ENCODE peak calls at places on chromosomes 4 and X, in ten cellular contexts. R is K562, N is ovary, H is A549, T is breast epithelium, J is NB4, K is endothelial cell of umbilical vein, U is spleen, Q is uterus, V is stomach. F is an unnamed sample.

GRCh38 chr4:74543983-74544382 is 99.0 kb downstream of the AREG start:
- DNase-seq in T (no peak), R (no peak), Q (no peak), H (no peak), V (no peak), U (no peak), N (no peak), K (no peak), J (no peak), F (no peak)

GRCh38 chr4:56764775-56765174 is 56.7 kb downstream of the SPINK2 start:
- DNase-seq in J (no peak), H (no peak), Q (no peak), N (no peak), T (no peak), V (no peak), K (no peak), U (no peak), R (no peak), F (no peak)

GRCh38 chr4:122041312-122041711 is 89.5 kb upstream of the TRPC3 start:
- DNase-seq in K (no peak), H (no peak), V (no peak), Q (no peak), T (no peak), N (no peak), R (no peak), J (no peak), U (no peak), F (no peak)

GRCh38 chr4:66572949-66573348 is 902.7 kb upstream of the EPHA5 start:
- DNase-seq in Q (no peak), H (no peak), T (no peak), K (no peak), U (no peak), N (no peak), V (no peak), J (no peak), R (no peak), F (no peak)

GRCh38 chr4:142443469-142443868 is 402.6 kb downstream of the INPP4B start:
- DNase-seq in T (no peak), U (no peak), J (no peak), H (no peak), V (no peak), Q (no peak), K (no peak), R (no peak), N (no peak), F (no peak)

GRCh38 chr4:8475751-8476575 is 35.4 kb downstream of the TRMT44 start:
- DNase-seq in V (no peak), J (no peak), H (no peak), T (no peak), Q (no peak), N (no peak), U (peak), R (no peak), K (no peak), F (no peak)

GRCh38 chr4:30402276-30402675 is 317.9 kb upstream of the PCDH7 start:
- DNase-seq in K (no peak), Q (no peak), R (no peak), H (no peak), U (no peak), N (no peak), V (no peak), T (no peak), J (no peak), F (no peak)

GRCh38 chrX:123731987-123732678 is 719 bp downstream of the THOC2 start:
- DNase-seq in U (peak), J (peak), H (peak), R (peak), K (no peak), V (no peak), Q (peak), N (peak), T (no peak), F (peak)

GRCh38 chr4:158721680-158722079 is 1.5 kb downstream of the PPID start:
- DNase-seq in J (no peak), H (no peak), N (no peak), U (no peak), V (no peak), Q (no peak), K (no peak), R (no peak), T (no peak), F (no peak)

GRCh38 chr4:24273148-24273547 is 311.2 kb downstream of the DHX15 start:
- DNase-seq in V (no peak), R (no peak), N (no peak), K (no peak), U (no peak), H (no peak), J (no peak), Q (no peak), T (no peak), F (no peak)

GRCh38 chr4:145799225-145799624 is 119.3 kb downstream of the C4orf51 start:
- DNase-seq in T (no peak), J (no peak), K (no peak), N (no peak), R (no peak), V (no peak), U (no peak), H (no peak), Q (no peak), F (no peak)

GRCh38 chr4:23572382-23572781 is 317.5 kb downstream of the PPARGC1A start:
- DNase-seq in N (no peak), U (no peak), J (no peak), T (no peak), H (no peak), K (no peak), R (no peak), V (no peak), Q (no peak), F (no peak)

GRCh38 chr4:107778784-107779530 is 45.8 kb upstream of the SGMS2 start:
- DNase-seq in N (no peak), V (no peak), T (no peak), R (no peak), J (no peak), U (no peak), Q (no peak), K (no peak), H (no peak), F (no peak)

GRCh38 chrX:30971761-30972603 is 82.9 kb upstream of the TAB3 start:
- DNase-seq in U (no peak), R (peak), Q (no peak), J (peak), N (no peak), K (peak), T (no peak), H (peak), V (peak), F (peak)

GRCh38 chr4:85861064-85861767 is 386.3 kb downstream of the ARHGAP24 start:
- DNase-seq in J (no peak), K (peak), U (no peak), R (no peak), N (no peak), V (peak), Q (no peak), H (no peak), T (no peak), F (no peak)

GRCh38 chrX:38880460-38880859 is 79.2 kb downstream of the MID1IP1 start:
- DNase-seq in V (no peak), J (peak), R (no peak), H (peak), T (no peak), U (no peak), K (peak), Q (no peak), N (no peak), F (no peak)

GRCh38 chrX:131709553-131709952 is 165.7 kb downstream of the OR13H1 start:
- DNase-seq in K (no peak), H (no peak), N (no peak), Q (no peak), R (no peak), T (no peak), J (no peak), U (no peak), V (no peak), F (no peak)

GRCh38 chr4:2064276-2064991 is 5.3 kb downstream of the NAT8L start:
- DNase-seq in J (no peak), N (peak), T (no peak), U (peak), K (no peak), H (no peak), R (peak), Q (no peak), V (peak), F (peak)

DNA sequence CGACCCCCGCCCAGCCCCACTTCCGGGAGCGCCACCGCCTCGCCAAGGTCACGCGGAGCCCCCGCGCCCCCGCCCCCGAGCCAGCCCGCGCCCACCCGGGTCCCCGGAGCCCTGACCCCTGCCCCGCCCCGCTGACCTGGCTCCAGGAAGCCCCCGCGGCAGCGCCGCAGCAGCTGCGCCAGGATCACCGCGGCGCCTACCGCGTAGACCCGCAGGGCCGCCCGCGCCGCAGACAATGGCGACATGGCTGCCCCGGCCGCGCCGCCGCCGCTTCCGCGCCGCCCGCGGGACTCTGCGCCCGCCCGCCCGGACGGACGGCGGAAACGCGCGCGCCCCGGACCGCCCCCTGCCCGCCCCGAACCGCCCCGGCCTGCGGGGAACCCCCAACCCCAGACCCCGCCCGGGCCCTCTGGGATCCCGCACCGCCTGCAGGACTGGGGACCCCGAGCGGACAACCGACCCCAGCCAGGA is at the start of the genes DHRSX and ZBED1:
- DNase-seq in R (peak), N (peak), U (peak), J (peak), K (no peak), T (no peak), Q (no peak), H (peak), V (peak), F (peak)
- TF ChIP-seq POLR2A in R (no peak), N (no peak), U (no peak), J (peak), K (peak), T (no peak), Q (peak), H (peak), V (no peak), F (no peak)

GRCh38 chrX:71420686-71421085 is 54.5 kb downstream of the TAF1 start:
- DNase-seq in N (no peak), J (no peak), U (no peak), T (no peak), Q (no peak), K (no peak), R (no peak), V (no peak), H (no peak), F (no peak)
- TF ChIP-seq CTCF in N (no peak), J (no peak), U (no peak), T (no peak), Q (no peak), K (no peak), R (no peak), V (no peak), H (no peak), F (no peak)

GRCh38 chr4:154478547-154478946 is 13.1 kb downstream of the DCHS2 start:
- DNase-seq in R (no peak), H (no peak), J (no peak), N (no peak), K (no peak), V (no peak), Q (no peak), T (no peak), U (no peak), F (no peak)

GRCh38 chr4:154473497-154473896 is 18.1 kb downstream of the DCHS2 start:
- DNase-seq in U (no peak), N (no peak), V (no peak), R (peak), Q (no peak), H (no peak), J (no peak), K (no peak), T (no peak), F (no peak)

GRCh38 chr4:154472870-154473269 is 18.7 kb downstream of the DCHS2 start:
- DNase-seq in R (no peak), V (no peak), U (no peak), K (no peak), H (no peak), J (no peak), T (no peak), N (no peak), Q (no peak), F (no peak)

GRCh38 chr4:154478128-154478527 is 13.5 kb downstream of the DCHS2 start:
- DNase-seq in Q (no peak), H (no peak), R (no peak), N (no peak), J (no peak), K (no peak), T (no peak), U (no peak), V (no peak), F (no peak)

GRCh38 chr4:154475800-154476199 is 15.8 kb downstream of the DCHS2 start:
- DNase-seq in J (no peak), T (no peak), H (no peak), Q (no peak), R (no peak), K (no peak), U (no peak), N (no peak), V (no peak), F (no peak)
- TF ChIP-seq POLR2A in J (no peak), T (no peak), H (no peak), Q (no peak), R (no peak), K (no peak), U (no peak), N (no peak), V (no peak), F (no peak)

DNA sequence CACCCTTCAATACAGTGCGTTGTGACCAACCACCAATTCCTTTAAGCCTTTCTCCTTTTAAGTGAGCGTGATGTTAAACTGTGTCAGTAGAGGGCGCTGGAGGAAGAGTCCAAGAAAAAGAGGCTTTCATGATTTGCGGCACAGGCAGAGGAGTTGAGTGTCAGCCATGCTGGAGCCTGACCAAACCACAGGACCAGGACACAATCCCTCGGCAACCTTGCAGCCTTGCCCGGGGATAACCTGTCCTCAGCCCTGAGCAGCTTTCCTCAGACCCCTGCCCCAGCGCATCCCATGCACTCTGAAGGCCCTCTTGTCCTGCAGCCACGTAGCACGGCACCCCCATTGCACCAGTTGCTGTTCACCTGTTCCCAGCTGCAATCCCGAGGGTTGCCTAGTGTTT is 53.5 kb upstream of the SMIM31 start:
- DNase-seq in T (peak), U (peak), J (peak), N (no peak), H (peak), K (no peak), Q (no peak), V (no peak), R (no peak), F (no peak)
- TF ChIP-seq CTCF in T (no peak), U (no peak), J (peak), N (no peak), H (no peak), K (no peak), Q (no peak), V (no peak), R (peak), F (peak)

GRCh38 chr4:81473086-81473396 is 1.3 kb upstream of the RASGEF1B start:
- DNase-seq in N (no peak), V (no peak), R (no peak), U (no peak), K (no peak), T (no peak), H (no peak), J (no peak), Q (no peak), F (no peak)

GRCh38 chr4:81472249-81473085 is 760 bp upstream of the RASGEF1B start:
- DNase-seq in R (peak), K (no peak), V (peak), J (peak), Q (no peak), H (peak), T (peak), N (peak), U (peak), F (peak)

GRCh38 chr4:81469774-81470455 is 1.8 kb downstream of the RASGEF1B start:
- DNase-seq in U (no peak), Q (no peak), R (no peak), H (no peak), J (no peak), K (no peak), V (no peak), N (no peak), T (no peak), F (no peak)

GRCh38 chr4:81470456-81471327 is 1.0 kb downstream of the RASGEF1B start:
- DNase-seq in K (peak), V (peak), N (peak), R (no peak), J (peak), H (no peak), U (peak), T (peak), Q (peak), F (peak)

DNA sequence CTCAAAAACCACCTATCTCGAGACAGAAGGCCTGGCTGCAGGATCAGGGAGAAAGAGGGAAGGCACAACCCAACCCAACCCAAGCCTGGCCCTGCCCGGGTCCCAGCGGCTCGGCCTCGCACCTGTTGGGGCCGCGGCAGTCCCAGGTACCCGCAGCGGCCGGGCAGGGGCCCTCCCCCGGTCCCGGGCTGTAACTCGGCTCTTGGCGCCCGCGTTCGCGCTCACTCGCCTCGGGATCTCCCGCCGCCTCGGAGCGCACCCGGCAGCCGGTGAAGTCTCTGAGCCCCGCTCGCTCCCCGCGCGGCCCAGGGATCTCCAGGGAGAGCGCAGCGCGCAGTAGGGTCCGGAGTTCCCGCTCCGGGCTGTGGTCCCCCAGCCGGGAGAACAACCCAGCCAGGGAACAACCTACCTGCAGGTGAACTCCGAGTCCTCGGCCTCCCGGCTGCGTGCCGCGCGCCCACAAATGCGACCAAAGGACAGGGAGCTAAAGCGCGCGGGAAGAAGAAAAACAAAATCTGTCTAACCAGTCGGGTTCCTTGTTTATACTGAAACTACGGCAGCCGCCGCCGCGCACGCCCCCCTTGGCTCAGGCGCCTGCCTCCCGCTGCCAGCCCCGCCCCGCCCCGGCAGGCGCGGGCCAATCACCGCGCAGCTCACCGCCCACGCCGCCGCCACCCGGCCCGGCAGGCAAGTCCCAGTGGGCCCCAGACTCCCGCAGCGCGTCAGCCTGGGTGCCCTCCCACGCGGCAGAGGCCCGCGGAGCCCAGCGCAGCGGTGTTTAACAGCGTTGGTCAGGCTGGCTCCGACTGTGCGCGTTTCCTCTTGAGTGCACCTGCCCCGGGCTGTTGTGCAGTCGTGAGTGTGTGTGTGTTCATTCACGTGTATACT is at the start of gene RASGEF1B:
- DNase-seq in U (peak), K (peak), T (peak), H (peak), N (peak), J (peak), R (peak), Q (peak), V (peak), F (peak)
- TF ChIP-seq POLR2A in U (peak), K (no peak), T (peak), H (no peak), N (peak), J (no peak), R (no peak), Q (peak), V (no peak), F (peak)

GRCh38 chrX:46549914-46550313 is 4.7 kb upstream of the ZNF674 start:
- DNase-seq in H (no peak), V (no peak), J (no peak), R (no peak), N (no peak), T (no peak), Q (no peak), U (no peak), K (no peak), F (no peak)

GRCh38 chrX:46547857-46548256 is 2.6 kb upstream of the ZNF674 start:
- DNase-seq in U (no peak), V (no peak), T (no peak), K (peak), J (no peak), N (no peak), Q (no peak), H (no peak), R (no peak), F (no peak)

GRCh38 chrX:46543441-46543840 is 1.8 kb downstream of the ZNF674 start:
- DNase-seq in T (no peak), Q (no peak), N (no peak), H (no peak), K (no peak), U (no peak), V (no peak), J (peak), R (no peak), F (no peak)

DNA sequence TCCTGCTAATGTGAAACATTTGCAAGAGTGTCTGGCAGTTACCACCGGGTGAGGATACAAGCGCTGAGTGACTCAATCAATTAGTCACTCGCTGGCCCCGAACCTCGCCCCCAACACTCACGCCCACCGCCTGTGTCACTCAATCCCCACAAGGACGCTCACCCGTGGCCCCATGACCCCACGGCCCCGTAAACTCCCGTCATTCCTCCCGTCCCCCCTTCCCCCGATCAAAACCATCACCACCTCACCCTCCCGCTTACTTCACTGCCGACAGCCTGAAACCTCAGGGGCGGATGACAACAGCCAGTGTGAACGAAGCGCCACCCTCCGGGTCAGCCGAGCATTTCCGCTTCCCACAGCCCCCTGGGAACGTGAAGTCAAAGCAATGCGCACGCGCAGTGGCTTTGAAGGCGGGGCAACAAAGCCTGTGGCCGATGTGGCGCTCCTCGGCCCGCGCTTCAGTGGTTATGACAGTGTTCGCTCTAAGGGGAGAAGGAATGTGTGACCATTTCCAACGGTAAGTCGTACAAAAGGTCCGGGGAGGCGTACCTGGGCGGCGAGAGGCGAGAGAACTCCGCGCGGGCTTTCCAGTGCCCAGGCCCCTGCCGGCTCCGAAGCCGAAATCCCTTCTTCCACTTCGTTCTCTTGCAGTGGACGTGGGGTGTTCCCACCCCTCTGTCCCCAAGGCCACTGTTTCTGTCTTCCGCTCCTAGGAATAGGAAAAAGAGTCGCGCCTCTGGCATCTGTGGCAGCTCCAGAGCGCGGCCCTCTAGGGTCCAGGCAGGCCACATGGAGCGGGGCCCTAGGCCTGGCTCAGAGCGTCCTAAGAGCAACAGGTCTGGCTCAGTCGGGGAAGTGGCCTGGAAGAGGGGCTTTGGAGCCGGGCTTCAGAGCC is at the start of gene ZNF674:
- DNase-seq in K (peak), U (peak), R (peak), H (peak), V (peak), J (peak), N (peak), Q (peak), T (peak), F (peak)
- TF ChIP-seq CTCF in K (no peak), U (peak), R (peak), H (no peak), V (no peak), J (peak), N (peak), Q (no peak), T (no peak), F (peak)

GRCh38 chr4:53592686-53593641 is 1.7 kb upstream of the LNX1 start:
- DNase-seq in U (no peak), V (peak), K (peak), H (peak), T (peak), N (peak), Q (peak), J (peak), R (peak), F (peak)
- TF ChIP-seq POLR2A in U (no peak), V (no peak), K (no peak), H (no peak), T (no peak), N (no peak), Q (peak), J (no peak), R (no peak), F (no peak)

GRCh38 chr4:131309628-131310027 is 1839.5 kb upstream of the PCDH10 start:
- DNase-seq in U (no peak), V (no peak), R (no peak), K (no peak), Q (no peak), N (no peak), J (no peak), H (no peak), T (no peak), F (no peak)
- TF ChIP-seq CTCF in U (no peak), V (no peak), R (no peak), K (no peak), Q (no peak), N (no peak), J (no peak), H (no peak), T (no peak), F (no peak)